ENCODE peak calls at places on chromosome 13, in seven cellular contexts. E is astrocyte of the cerebellum; Y is cardiac fibroblast; J is AG09319; F is gastrocnemius medialis; P is Jurkat, Clone E6-1; A is hippocampal formation. B is an unnamed sample.

GRCh38 chr13:101881593-101881992 is 429.1 kb downstream of the ITGBL1 start:
- DNase-seq in E (no peak), Y (no peak), J (no peak), F (no peak), P (no peak), A (no peak), B (no peak)

GRCh38 chr13:50080856-50081105 is 65.5 kb downstream of the KCNRG start:
- DNase-seq in E (no peak), Y (peak; percentile 38), J (no peak), F (no peak), P (peak; percentile 45), A (no peak), B (peak; percentile 57)

GRCh38 chr13:73870970-73871935 is 263.0 kb downstream of the KLF12 start:
- DNase-seq in E (peak; percentile 68), Y (peak; percentile 90), J (peak; percentile 30), F (no peak), P (no peak), A (no peak), B (peak; percentile 83)

GRCh38 chr13:24742986-24743385 is 21.0 kb upstream of the RNF17 start:
- DNase-seq in E (no peak), Y (no peak), J (no peak), F (no peak), P (peak; percentile 62), A (no peak), B (no peak)

GRCh38 chr13:94305033-94305432 is 174.4 kb downstream of the DCT start:
- DNase-seq in E (no peak), Y (no peak), J (no peak), F (no peak), P (no peak), A (no peak), B (no peak)

GRCh38 chr13:35953537-35954206 is 177.5 kb downstream of the DCLK1 start:
- DNase-seq in E (peak; percentile 95), Y (peak; percentile 96), J (peak; percentile 97), F (peak; percentile 65), P (no peak), A (peak; percentile 96), B (peak; percentile 95)

GRCh38 chr13:54357284-54357933 is 1328.8 kb downstream of the OLFM4 start:
- DNase-seq in E (no peak), Y (no peak), J (no peak), F (no peak), P (no peak), A (no peak), B (no peak)

GRCh38 chr13:44648392-44649117 is 72.4 kb upstream of the TSC22D1 start:
- DNase-seq in E (no peak), Y (peak; percentile 39), J (no peak), F (no peak), P (peak; percentile 5), A (no peak), B (no peak)

GRCh38 chr13:99074693-99075092 is 96.8 kb upstream of the DOCK9 start:
- DNase-seq in E (no peak), Y (no peak), J (no peak), F (no peak), P (no peak), A (no peak), B (no peak)

GRCh38 chr13:29362849-29363604 is 232.5 kb downstream of the SLC7A1 start:
- DNase-seq in E (no peak), Y (peak; percentile 48), J (peak; percentile 5), F (no peak), P (peak; percentile 40), A (peak; percentile 66), B (peak; percentile 36)

GRCh38 chr13:113155982-113156655 is 2.3 kb upstream of the PROZ start:
- DNase-seq in E (no peak), Y (no peak), J (no peak), F (no peak), P (no peak), A (no peak), B (no peak)

GRCh38 chr13:29771247-29771646 is 79.2 kb downstream of the UBL3 start:
- DNase-seq in E (no peak), Y (peak; percentile 53), J (no peak), F (no peak), P (peak; percentile 25), A (peak; percentile 29), B (peak; percentile 70)

GRCh38 chr13:102726430-102726829 is 31.6 kb upstream of the METTL21C start:
- DNase-seq in E (no peak), Y (no peak), J (no peak), F (no peak), P (peak; percentile 45), A (no peak), B (no peak)

GRCh38 chr13:52085416-52085815 is 43.5 kb downstream of the NEK5 start:
- DNase-seq in E (no peak), Y (peak; percentile 51), J (no peak), F (no peak), P (no peak), A (no peak), B (peak; percentile 68)

GRCh38 chr13:39144941-39145533 is 106.8 kb downstream of the NHLRC3 start:
- DNase-seq in E (peak; percentile 62), Y (peak; percentile 83), J (peak; percentile 43), F (peak; percentile 18), P (peak; percentile 30), A (peak; percentile 68), B (peak; percentile 84)

GRCh38 chr13:23750383-23751121 is 138.6 kb downstream of the MIPEP start:
- DNase-seq in E (no peak), Y (peak; percentile 28), J (no peak), F (no peak), P (no peak), A (no peak), B (no peak)

GRCh38 chr13:76882431-76882830 is 3.8 kb downstream of the KCTD12 start:
- DNase-seq in E (no peak), Y (peak; percentile 69), J (no peak), F (no peak), P (peak; percentile 56), A (no peak), B (peak; percentile 73)

GRCh38 chr13:101529419-101529818 is 76.9 kb downstream of the ITGBL1 start:
- DNase-seq in E (peak; percentile 94), Y (peak; percentile 54), J (no peak), F (peak; percentile 37), P (no peak), A (no peak), B (peak; percentile 94)

GRCh38 chr13:94495806-94496205 is 16.3 kb upstream of the DCT start:
- DNase-seq in E (no peak), Y (no peak), J (no peak), F (no peak), P (no peak), A (no peak), B (no peak)

GRCh38 chr13:111914241-111915103 is 152.5 kb upstream of the SOX1 start:
- DNase-seq in E (no peak), Y (no peak), J (no peak), F (no peak), P (no peak), A (no peak), B (no peak)

GRCh38 chr13:101977475-101977874 is 424.4 kb downstream of the FGF14 start:
- DNase-seq in E (no peak), Y (peak; percentile 1), J (no peak), F (no peak), P (no peak), A (no peak), B (no peak)

GRCh38 chr13:76711515-76712182 is 174.6 kb downstream of the KCTD12 start:
- DNase-seq in E (peak; percentile 88), Y (peak; percentile 98), J (peak; percentile 87), F (peak; percentile 15), P (no peak), A (peak; percentile 23), B (peak; percentile 99)

GRCh38 chr13:78660130-78660857 is 1.3 kb upstream of the OBI1 start:
- DNase-seq in E (no peak), Y (no peak), J (no peak), F (no peak), P (no peak), A (no peak), B (peak; percentile 14)